ENCODE peak calls at places on chromosomes 3 and 15, in ten cellular contexts. D is astrocyte; S is neural progenitor cell; V is posterior cingulate gyrus; M is GM20000; Y is stimulated activated CD4-positive, alpha-beta T cell treated with anti-CD3 and anti-CD28 coated beads, TNF-alpha, amount 100 ng/mL, for 4 hours; E is activated naive CD4-positive, alpha-beta T cell; Q is HFF-Myc; R is glutamatergic neuron; U is aorta. W is an unnamed sample.

GRCh38 chr3:65664436-65664835 is 374.3 kb downstream of the MAGI1 start:
- DNase-seq in V (no peak), Y (no peak), Q (no peak), D (peak; percentile 39), U (no peak), E (no peak), R (no peak), S (no peak), M (no peak), W (no peak)

GRCh38 chr3:139252719-139253118 is 91.1 kb upstream of the MRPS22 start:
- DNase-seq in E (no peak), U (no peak), Q (no peak), Y (no peak), R (no peak), D (no peak), S (no peak), V (no peak), M (no peak), W (no peak)

GRCh38 chr15:25481208-25481862 is 42.5 kb upstream of the UBE3A start:
- DNase-seq in U (no peak), V (peak; percentile 56), E (no peak), Q (no peak), S (peak; percentile 85), M (no peak), D (peak; percentile 18), Y (no peak), R (peak; percentile 19), W (no peak)

GRCh38 chr3:64158334-64158733 is 66.9 kb downstream of the PRICKLE2 start:
- DNase-seq in E (no peak), V (no peak), Q (no peak), S (no peak), M (no peak), D (no peak), R (no peak), Y (no peak), U (no peak), W (peak; percentile 53)

GRCh38 chr3:120524171-120524923 is 71.8 kb upstream of the NDUFB4 start:
- DNase-seq in U (no peak), Q (no peak), R (no peak), S (no peak), Y (no peak), V (no peak), E (no peak), D (peak; percentile 63), M (no peak), W (peak; percentile 82)

GRCh38 chr15:87207945-87208580 is 1048.5 kb downstream of the NTRK3 start:
- DNase-seq in E (no peak), Q (peak; percentile 27), U (no peak), S (no peak), M (no peak), R (no peak), D (peak; percentile 86), V (no peak), Y (no peak), W (peak; percentile 86)

GRCh38 chr3:24287728-24288450 is 206.8 kb downstream of the THRB start:
- DNase-seq in V (no peak), U (no peak), R (no peak), M (no peak), Q (no peak), D (no peak), E (no peak), S (no peak), Y (no peak), W (no peak)

GRCh38 chr3:106877632-106878031 is 499.6 kb upstream of the CCDC54 start:
- DNase-seq in V (no peak), M (no peak), Y (no peak), D (peak; percentile 51), Q (no peak), S (no peak), U (no peak), R (no peak), E (no peak), W (peak; percentile 27)

GRCh38 chr3:100540791-100541334 is 48.4 kb downstream of the TMEM45A start:
- DNase-seq in R (no peak), S (no peak), D (no peak), U (no peak), Y (no peak), M (no peak), E (no peak), Q (no peak), V (no peak), W (no peak)

GRCh38 chr3:38139191-38139590 is 730 bp downstream of the MYD88 start:
- DNase-seq in U (no peak), R (no peak), D (no peak), Q (no peak), E (no peak), V (no peak), Y (no peak), M (no peak), S (no peak), W (no peak)

GRCh38 chr3:62373714-62374333 is 474 bp upstream of the FEZF2 start:
- DNase-seq in Y (no peak), U (no peak), M (peak; percentile 33), S (peak; percentile 49), E (no peak), R (no peak), Q (no peak), D (no peak), V (no peak), W (no peak)

GRCh38 chr3:111981457-111981763 is 2.6 kb downstream of the ABHD10 start:
- DNase-seq in Q (no peak), R (no peak), S (no peak), M (no peak), Y (no peak), V (no peak), D (no peak), U (no peak), E (no peak), W (no peak)

GRCh38 chr15:76200641-76201105 is 110.6 kb downstream of the ETFA start:
- DNase-seq in V (no peak), M (no peak), Y (no peak), E (no peak), U (peak; percentile 59), Q (no peak), D (no peak), R (no peak), S (no peak), W (no peak)

GRCh38 chr3:171354706-171355582 is 105.3 kb downstream of the TNIK start:
- DNase-seq in R (no peak), D (peak; percentile 25), Y (no peak), E (no peak), S (no peak), M (no peak), U (no peak), Q (no peak), V (no peak), W (peak; percentile 88)

GRCh38 chr15:92846716-92847115 is 53.4 kb upstream of the CHD2 start:
- DNase-seq in U (no peak), E (no peak), V (no peak), M (no peak), Y (no peak), S (no peak), R (no peak), Q (no peak), D (peak; percentile 36), W (peak; percentile 81)

GRCh38 chr15:42444415-42445063 is 46.4 kb downstream of the ZNF106 start:
- DNase-seq in M (no peak), R (no peak), V (no peak), D (peak; percentile 6), S (no peak), Y (no peak), E (no peak), U (no peak), Q (no peak), W (peak; percentile 9)

GRCh38 chr3:175818811-175819464 is 959.8 kb downstream of the NAALADL2 start:
- DNase-seq in S (no peak), Y (no peak), R (no peak), U (no peak), V (no peak), D (peak; percentile 7), M (no peak), Q (no peak), E (no peak), W (no peak)

GRCh38 chr3:63631670-63632069 is 20.8 kb upstream of the SNTN start:
- DNase-seq in S (no peak), Q (no peak), Y (no peak), M (no peak), V (no peak), U (no peak), E (no peak), D (no peak), R (no peak), W (no peak)

GRCh38 chr3:114756506-114757279 is 390.4 kb downstream of the ZBTB20 start:
- DNase-seq in S (no peak), Q (peak; percentile 25), R (no peak), D (peak; percentile 38), V (no peak), E (no peak), Y (no peak), U (no peak), M (peak; percentile 9), W (peak; percentile 43)

GRCh38 chr3:4426782-4427344 is 40.2 kb downstream of the SUMF1 start:
- DNase-seq in R (no peak), M (peak; percentile 52), V (no peak), E (no peak), U (no peak), D (peak; percentile 79), S (no peak), Q (peak; percentile 82), Y (no peak), W (peak; percentile 90)

GRCh38 chr3:105700575-105700974 is 168.2 kb downstream of the CBLB start:
- DNase-seq in M (no peak), V (no peak), U (no peak), E (no peak), S (no peak), R (no peak), D (no peak), Y (no peak), Q (no peak), W (no peak)

GRCh38 chr3:45986303-45986982 is 9.2 kb downstream of the FYCO1 start:
- DNase-seq in U (no peak), V (no peak), D (peak; percentile 86), Y (no peak), M (no peak), Q (no peak), R (no peak), E (no peak), S (no peak), W (peak; percentile 84)

GRCh38 chr3:44682182-44682896 is 30.1 kb upstream of the ZNF502 start:
- DNase-seq in U (no peak), S (no peak), Q (no peak), M (no peak), V (no peak), Y (no peak), D (peak; percentile 82), R (no peak), E (no peak), W (peak; percentile 73)

GRCh38 chr3:150544040-150544439 is 2.3 kb downstream of the SERP1 start:
- DNase-seq in M (no peak), U (no peak), Y (no peak), V (no peak), E (no peak), R (no peak), D (peak; percentile 67), Q (no peak), S (no peak), W (peak; percentile 74)

GRCh38 chr15:36958611-36959010 is 141.7 kb downstream of the MEIS2 start:
- DNase-seq in M (no peak), E (no peak), Q (no peak), R (no peak), D (peak; percentile 58), S (no peak), Y (no peak), U (no peak), V (no peak), W (peak; percentile 47)

GRCh38 chr3:52349131-52349530 is 33.0 kb downstream of the DNAH1 start:
- DNase-seq in Y (no peak), R (no peak), D (no peak), S (no peak), Q (no peak), M (no peak), E (no peak), U (peak; percentile 45), V (no peak), W (no peak)

GRCh38 chr3:141812091-141812490 is 48.9 kb downstream of the GRK7 start:
- DNase-seq in R (no peak), Y (no peak), U (no peak), V (no peak), E (no peak), Q (no peak), D (peak; percentile 75), M (no peak), S (peak; percentile 45), W (no peak)

GRCh38 chr15:39167114-39168058 is 413.5 kb upstream of the THBS1 start:
- DNase-seq in E (no peak), U (no peak), V (no peak), Y (no peak), R (no peak), S (no peak), M (no peak), D (no peak), Q (no peak), W (no peak)

W was measured in amniotic epithelial cell.